ENCODE peak calls at places on chromosome 19, in four cellular contexts. R, L, U and V are unnamed samples.

GRCh38 chr19:18392417-18392816 is 5.0 kb downstream of the LRRC25 start:
- DNase-seq in R (no peak), L (no peak), U (no peak), V (no peak)

GRCh38 chr19:27772059-27772458 is 1440.9 kb downstream of the UQCRFS1 start:
- DNase-seq in R (no peak), L (no peak), U (no peak), V (no peak)

GRCh38 chr19:34994643-34995471 is 5.3 kb upstream of the GRAMD1A start:
- DNase-seq in R (peak), L (peak), U (no peak), V (peak)

GRCh38 chr19:38676878-38677646 is 29.6 kb downstream of the ACTN4 start:
- DNase-seq in R (no peak), L (no peak), U (no peak), V (no peak)

GRCh38 chr19:46373573-46374359 is 26.9 kb downstream of the PPP5C start:
- DNase-seq in R (peak), L (peak), U (peak), V (no peak)

GRCh38 chr19:20321139-20321656 is 154.2 kb downstream of the ZNF486 start:
- DNase-seq in R (no peak), L (no peak), U (no peak), V (no peak)

GRCh38 chr19:40588926-40589569 is 12.1 kb upstream of the LTBP4 start:
- DNase-seq in R (no peak), L (no peak), U (no peak), V (no peak)

GRCh38 chr19:13905634-13906524 is at the start of the genes BRME1 and CC2D1A:
- DNase-seq in R (peak), L (peak), U (peak), V (peak)

GRCh38 chr19:54209748-54210494 is 9.3 kb downstream of the RPS9 start:
- DNase-seq in R (peak), L (peak), U (peak), V (no peak)

GRCh38 chr19:3387645-3388589 is 21.5 kb downstream of the NFIC start:
- DNase-seq in R (peak), L (peak), U (peak), V (no peak)
- TF ChIP-seq CTCF in R (no peak), L (no peak), U (no peak), V (no peak)

GRCh38 chr19:45154064-45154827 is 6.5 kb downstream of the NKPD1 start:
- DNase-seq in R (no peak), L (no peak), U (peak), V (no peak)
- TF ChIP-seq CTCF in R (no peak), L (no peak), U (no peak), V (no peak)

GRCh38 chr19:33771308-33772101 is 25.2 kb upstream of the KCTD15 start:
- DNase-seq in R (peak), L (peak), U (peak), V (peak)

GRCh38 chr19:33770107-33770506 is 26.6 kb upstream of the KCTD15 start:
- DNase-seq in R (no peak), L (no peak), U (no peak), V (no peak)

GRCh38 chr19:33766623-33767022 is 30.0 kb upstream of the KCTD15 start:
- DNase-seq in R (no peak), L (no peak), U (no peak), V (no peak)

GRCh38 chr19:33769208-33769607 is 27.5 kb upstream of the KCTD15 start:
- DNase-seq in R (no peak), L (no peak), U (no peak), V (no peak)

GRCh38 chr19:33767898-33768413 is 28.7 kb upstream of the KCTD15 start:
- DNase-seq in R (no peak), L (peak), U (no peak), V (no peak)
- TF ChIP-seq CTCF in R (peak), L (no peak), U (no peak), V (no peak)

GRCh38 chr19:24063312-24063711 is 23.7 kb upstream of the ZNF254 start:
- DNase-seq in R (no peak), L (no peak), U (no peak), V (no peak)
- TF ChIP-seq CTCF in R (no peak), L (no peak), U (no peak), V (no peak)

DNA sequence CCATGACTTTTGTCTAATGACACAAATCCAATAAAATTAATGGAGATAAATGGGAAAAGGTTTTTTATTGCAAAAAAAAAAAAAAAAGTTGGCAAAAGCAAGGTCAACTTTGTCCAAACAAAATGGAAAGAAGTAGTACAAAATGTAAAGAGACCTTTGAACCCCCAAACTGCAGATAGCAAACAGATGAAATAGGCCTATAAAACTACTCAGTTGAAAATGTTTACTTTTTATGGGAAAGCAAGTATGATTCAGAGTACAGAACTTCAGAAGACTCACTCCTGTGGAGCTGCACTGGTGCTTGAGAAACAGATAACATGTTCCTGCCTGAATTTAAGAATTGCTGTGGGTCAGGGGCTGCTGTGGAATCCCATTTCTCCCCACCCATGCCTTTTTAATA is 9.8 kb upstream of the ZNF177 start:
- DNase-seq in R (no peak), L (no peak), U (no peak), V (no peak)
- TF ChIP-seq CTCF in R (no peak), L (no peak), U (no peak), V (no peak)

GRCh38 chr19:47512183-47512947 is 2.5 kb downstream of the NAPA start:
- DNase-seq in R (no peak), L (peak), U (peak), V (no peak)

GRCh38 chr19:47518139-47518538 is 3.3 kb upstream of the NAPA start:
- DNase-seq in R (no peak), L (no peak), U (no peak), V (peak)

GRCh38 chr19:47512948-47513319 is 1.9 kb downstream of the NAPA start:
- DNase-seq in R (no peak), L (no peak), U (no peak), V (no peak)

GRCh38 chr19:47514151-47514868 is 553 bp downstream of the NAPA start:
- DNase-seq in R (no peak), L (no peak), U (no peak), V (no peak)

DNA sequence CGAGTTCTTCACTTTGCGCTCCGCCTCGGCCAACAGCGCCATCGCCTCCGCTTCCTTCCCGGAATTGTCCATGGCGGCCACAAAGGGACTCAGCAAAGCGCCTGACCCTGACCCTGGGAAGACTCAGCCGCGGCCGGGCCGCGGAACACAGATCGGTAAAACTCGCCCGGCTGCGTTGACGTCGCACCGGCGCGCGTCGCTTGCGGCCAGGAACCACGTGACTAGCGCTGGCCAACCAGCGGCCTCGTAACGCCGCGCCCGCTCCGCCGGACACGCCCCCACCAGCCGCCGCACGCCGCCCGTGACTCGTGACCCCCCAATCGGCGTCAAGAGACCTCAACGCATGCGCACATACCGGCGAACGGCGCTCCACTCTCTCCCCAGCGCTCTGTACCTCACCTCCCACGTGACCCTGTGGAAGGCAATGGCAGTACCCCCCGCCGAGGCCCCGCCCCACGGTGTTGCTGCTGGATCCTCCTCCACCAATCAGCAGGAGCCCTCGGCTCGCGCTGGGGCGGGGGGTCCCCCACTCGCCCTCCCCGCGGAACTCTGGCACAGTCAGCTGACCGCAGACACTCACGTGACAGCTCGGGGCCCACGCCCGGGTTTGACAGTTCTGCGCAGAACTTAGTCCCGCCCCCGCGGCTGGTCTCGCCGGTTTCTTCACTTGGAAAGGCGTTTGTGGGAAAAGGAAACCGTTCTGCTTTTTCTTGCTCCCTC is at the start of gene NAPA:
- DNase-seq in R (peak), L (peak), U (peak), V (peak)
- TF ChIP-seq CTCF in R (no peak), L (no peak), U (no peak), V (peak)